ENCODE peak calls at places on chromosomes 3 and 15, in five cellular contexts. K, D, V, N and R are unnamed samples. For H3K4me1, the result is how much of the 10 kb centered on the place peaks cover.

GRCh38 chr3:175346573-175347356 is 487.6 kb downstream of the NAALADL2 start:
- DNase-seq in K (no peak), D (peak), V (peak), N (peak), R (peak)

GRCh38 chr3:149507491-149508324 is 33.2 kb downstream of the TM4SF4 start:
- DNase-seq in N (peak), K (no peak), D (peak), V (no peak), R (peak)

GRCh38 chr3:16392733-16393132 is 120.8 kb downstream of the RFTN1 start:
- DNase-seq in K (no peak), D (no peak), V (no peak), N (no peak), R (no peak)

GRCh38 chr3:184354121-184354728 is 7.2 kb downstream of the CLCN2 start:
- DNase-seq in N (no peak), K (peak), V (peak), D (no peak), R (no peak)

GRCh38 chr3:6571448-6571847 is 289.5 kb upstream of the GRM7 start:
- DNase-seq in D (no peak), N (no peak), V (no peak), K (no peak), R (no peak)

GRCh38 chr15:98727115-98728040 is 79.0 kb downstream of the IGF1R start:
- DNase-seq in V (peak), D (peak), N (peak), K (no peak), R (peak)

GRCh38 chr15:58401276-58401675 is 30.5 kb upstream of the LIPC start:
- DNase-seq in K (no peak), V (no peak), D (no peak), N (no peak), R (no peak)

GRCh38 chr3:33636125-33636855 is 81.8 kb downstream of the CLASP2 start:
- DNase-seq in D (no peak), K (peak), V (no peak), N (no peak), R (no peak)

GRCh38 chr3:132972333-132972732 is 65.9 kb upstream of the TMEM108 start:
- DNase-seq in N (no peak), K (no peak), D (no peak), V (no peak), R (no peak)

GRCh38 chr3:186362409-186362757 is 349 bp upstream of the DGKG start:
- DNase-seq in V (no peak), N (no peak), D (no peak), K (no peak), R (no peak)

GRCh38 chr3:23748398-23749110 is 57.2 kb upstream of the UBE2E1 start:
- DNase-seq in D (no peak), N (no peak), K (no peak), V (no peak), R (no peak)

GRCh38 chr15:83398591-83398990 is 48.5 kb upstream of the SH3GL3 start:
- DNase-seq in V (no peak), N (no peak), K (no peak), D (no peak), R (no peak)

GRCh38 chr3:58025824-58026579 is 17.8 kb downstream of the FLNB start:
- DNase-seq in K (no peak), D (no peak), N (no peak), V (peak), R (no peak)

GRCh38 chr15:75061272-75061671 is 37.9 kb downstream of the PPCDC start:
- DNase-seq in N (no peak), K (no peak), D (no peak), V (no peak), R (no peak)

GRCh38 chr3:184571750-184572377 is 10.3 kb downstream of the EPHB3 start:
- DNase-seq in D (no peak), K (no peak), V (no peak), N (no peak), R (no peak)

GRCh38 chr3:12395349-12396012 is 88.8 kb upstream of the TSEN2 start:
- DNase-seq in N (no peak), K (peak), V (no peak), D (no peak), R (no peak)

GRCh38 chr3:79161941-79162340 is 605.9 kb downstream of the ROBO1 start:
- DNase-seq in V (no peak), N (no peak), D (no peak), K (no peak), R (no peak)

GRCh38 chr15:80815076-80815475 is 35.9 kb downstream of the CEMIP start:
- DNase-seq in K (no peak), N (no peak), V (no peak), D (no peak), R (no peak)

GRCh38 chr3:114144909-114145688 is 33.8 kb downstream of the DRD3 start:
- DNase-seq in K (peak), N (peak), V (peak), D (no peak), R (peak)

GRCh38 chr15:62165029-62165792 is at the start of gene C2CD4B:
- DNase-seq in N (peak), D (peak), K (peak), V (peak), R (no peak)

GRCh38 chr3:45103334-45103733 is 42.8 kb downstream of the CDCP1 start:
- DNase-seq in V (no peak), D (no peak), K (no peak), N (no peak), R (no peak)

GRCh38 chr15:99734575-99734974 is 1.3 kb upstream of the LYSMD4 start:
- DNase-seq in N (no peak), V (no peak), K (no peak), D (no peak), R (no peak)

GRCh38 chr15:74959643-74959939 is 3.0 kb upstream of the RPP25 start:
- DNase-seq in N (no peak), V (no peak), D (no peak), K (no peak), R (no peak)

GRCh38 chr15:101613130-101614000 is 38.8 kb downstream of the TM2D3 start:
- DNase-seq in K (no peak), V (peak), N (no peak), D (peak), R (peak)

GRCh38 chr3:131794766-131795381 is 239.9 kb downstream of the CPNE4 start:
- DNase-seq in K (peak), N (peak), V (no peak), D (no peak), R (no peak)

GRCh38 chr15:92599394-92599970 is 56.1 kb downstream of the FAM174B start:
- DNase-seq in V (no peak), N (no peak), K (peak), D (no peak), R (no peak)

GRCh38 chr3:11643212-11644087 is at the start of gene VGLL4:
- DNase-seq in N (peak), V (peak), K (peak), D (peak), R (peak)

GRCh38 chr15:92624401-92624991 is 31.1 kb downstream of the FAM174B start:
- DNase-seq in D (peak), K (no peak), V (peak), N (no peak), R (no peak)

GRCh38 chr3:105863608-105864007 is 5.2 kb downstream of the CBLB start:
- DNase-seq in N (no peak), V (no peak), D (no peak), K (no peak), R (no peak)

GRCh38 chr15:81337713-81338157 is 13.8 kb upstream of the STARD5 start:
- DNase-seq in D (no peak), V (no peak), K (no peak), N (no peak), R (no peak)

GRCh38 chr15:60652870-60653269 is 173.9 kb upstream of the ICE2 start:
- DNase-seq in K (no peak), D (no peak), V (no peak), N (no peak), R (no peak)

GRCh38 chr15:25541228-25541627 is 102.4 kb upstream of the UBE3A start:
- DNase-seq in V (no peak), K (no peak), D (no peak), N (no peak), R (no peak)

GRCh38 chr3:6929918-6930317 is 69.0 kb downstream of the GRM7 start:
- DNase-seq in K (no peak), N (no peak), V (no peak), D (no peak), R (no peak)

GRCh38 chr3:40623567-40623966 is 98.8 kb downstream of the ZNF621 start:
- DNase-seq in D (no peak), V (peak), K (peak), N (no peak), R (no peak)

GRCh38 chr15:77032647-77033416 is 37.9 kb downstream of the PSTPIP1 start:
- DNase-seq in D (peak), V (peak), K (no peak), N (peak), R (no peak)

GRCh38 chr15:77030042-77030927 is 35.4 kb downstream of the PSTPIP1 start:
- DNase-seq in N (peak), V (peak), D (peak), K (no peak), R (no peak)

GRCh38 chr15:77030928-77031375 is 36.0 kb downstream of the PSTPIP1 start:
- DNase-seq in N (peak), K (no peak), V (peak), D (peak), R (no peak)

GRCh38 chr15:77032052-77032646 is 37.2 kb downstream of the PSTPIP1 start:
- DNase-seq in K (no peak), V (peak), D (peak), N (peak), R (no peak)

GRCh38 chr15:77031376-77032050 is 36.6 kb downstream of the PSTPIP1 start:
- DNase-seq in K (peak), V (peak), N (peak), D (peak), R (no peak)
- H3K27ac ChIP-seq in K (no peak), V (no peak), N (no peak), D (no peak), R (no peak)

GRCh38 chr15:47432831-47433230 is 284.5 kb upstream of the SEMA6D start:
- DNase-seq in N (no peak), K (no peak), V (no peak), D (no peak), R (no peak)
- H3K4me1 ChIP-seq in N (under half), K (under half), V (under half), D (under half), R (under half)

GRCh38 chr3:13416002-13416793 is 3.9 kb downstream of the NUP210 start:
- DNase-seq in D (no peak), N (no peak), V (no peak), K (peak), R (no peak)

GRCh38 chr3:13411186-13411860 is 8.8 kb downstream of the NUP210 start:
- DNase-seq in V (no peak), K (no peak), N (no peak), D (no peak), R (no peak)

GRCh38 chr3:13408890-13409289 is 11.2 kb downstream of the NUP210 start:
- DNase-seq in D (no peak), K (no peak), V (no peak), N (no peak), R (no peak)

GRCh38 chr3:13415236-13416001 is 4.7 kb downstream of the NUP210 start:
- DNase-seq in V (no peak), K (peak), D (no peak), N (no peak), R (no peak)

DNA sequence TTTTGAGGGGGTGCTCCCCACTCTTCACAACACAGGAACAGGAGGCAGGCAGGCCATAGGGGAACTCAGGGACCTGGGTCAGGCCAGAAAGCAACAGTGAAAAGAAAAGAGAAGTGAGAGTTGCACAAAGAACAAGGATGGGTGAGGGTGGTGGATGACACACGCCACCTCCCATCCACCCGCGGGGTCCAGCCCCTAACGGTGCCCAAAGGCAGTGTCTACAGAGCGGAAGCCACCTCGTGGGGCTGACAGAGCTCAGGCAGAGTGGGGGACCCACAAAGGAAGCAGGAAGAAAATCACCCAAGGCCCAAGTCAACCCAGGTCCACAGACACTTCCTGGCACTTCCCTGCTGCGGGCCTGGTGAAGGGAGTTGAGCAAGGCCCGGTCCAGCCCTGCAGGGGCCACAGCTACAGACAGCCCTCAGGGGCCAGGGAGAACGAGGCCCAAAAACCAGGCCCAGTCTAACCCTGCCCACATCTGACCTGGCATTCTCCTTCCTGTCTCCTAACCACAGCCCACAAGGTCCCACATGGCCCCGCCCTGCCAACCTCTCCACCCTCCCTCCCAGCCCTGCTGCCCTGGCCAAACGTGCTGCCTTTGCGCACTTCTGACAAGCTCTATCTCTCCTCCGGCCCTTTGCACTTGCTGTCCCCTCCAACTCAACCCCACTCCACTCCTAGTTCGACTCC is 5.9 kb downstream of the NUP210 start:
- DNase-seq in K (peak), N (no peak), V (peak), D (peak), R (no peak)
- H3K4me3 ChIP-seq in K (peak), N (no peak), V (no peak), D (no peak), R (no peak)

GRCh38 chr3:63976862-63977180 is 46.5 kb downstream of the PSMD6 start:
- DNase-seq in K (no peak), V (no peak), D (no peak), N (peak), R (no peak)
- H3K27ac ChIP-seq in K (peak), V (no peak), D (no peak), N (peak), R (no peak)